ENCODE peak calls at places on chromosomes 4 and X, in four cellular contexts. One of them, this sample, is unnamed.

GRCh38 chrX:121802881-121803412 is 755.5 kb downstream of the GLUD2 start:
- DNase-seq in K562: no peak
- DNase-seq in H1: no peak
- DNase-seq in HCT116: no peak
- DNase-seq in this sample: no peak

GRCh38 chrX:67613366-67613765 is 69.5 kb downstream of the AR start:
- DNase-seq in K562: no peak
- DNase-seq in H1: no peak
- DNase-seq in HCT116: no peak
- DNase-seq in this sample: no peak

GRCh38 chr4:176814770-176815169 is 22.0 kb upstream of the VEGFC start:
- DNase-seq in K562: no peak
- DNase-seq in H1: no peak
- DNase-seq in HCT116: no peak
- DNase-seq in this sample: no peak

GRCh38 chrX:135893294-135893817 is at the start of the genes CT45A10 and SAGE1:
- DNase-seq in K562: peak; percentile 73
- DNase-seq in H1: no peak
- DNase-seq in HCT116: no peak
- DNase-seq in this sample: no peak

GRCh38 chrX:121084903-121085611 is 37.6 kb downstream of the GLUD2 start:
- DNase-seq in K562: peak; percentile 29
- DNase-seq in H1: no peak
- DNase-seq in HCT116: no peak
- DNase-seq in this sample: peak; percentile 42

GRCh38 chr4:151540728-151541437 is 131.9 kb downstream of the FHIP1A start:
- DNase-seq in K562: no peak
- DNase-seq in H1: no peak
- DNase-seq in HCT116: peak; percentile 59
- DNase-seq in this sample: no peak

GRCh38 chr4:172996571-172997216 is 171.9 kb upstream of the GALNT7 start:
- DNase-seq in K562: no peak
- DNase-seq in H1: no peak
- DNase-seq in HCT116: no peak
- DNase-seq in this sample: no peak

GRCh38 chr4:168449740-168450442 is 30.4 kb downstream of the DDX60L start:
- DNase-seq in K562: no peak
- DNase-seq in H1: no peak
- DNase-seq in HCT116: no peak
- DNase-seq in this sample: no peak

GRCh38 chr4:102787096-102787867 is 26.5 kb upstream of the MANBA start:
- DNase-seq in K562: no peak
- DNase-seq in H1: no peak
- DNase-seq in HCT116: peak; percentile 19
- DNase-seq in this sample: no peak

GRCh38 chrX:103361798-103362197 is 5.5 kb downstream of the TCEAL9 start:
- DNase-seq in K562: no peak
- DNase-seq in H1: no peak
- DNase-seq in HCT116: no peak
- DNase-seq in this sample: peak; percentile 65

GRCh38 chr4:4762909-4763814 is 96.3 kb upstream of the MSX1 start:
- DNase-seq in K562: no peak
- DNase-seq in H1: peak; percentile 63
- DNase-seq in HCT116: peak; percentile 98
- DNase-seq in this sample: no peak

GRCh38 chr4:65007841-65008439 is 598.7 kb upstream of the TECRL start:
- DNase-seq in K562: peak; percentile 25
- DNase-seq in H1: no peak
- DNase-seq in HCT116: peak; percentile 13
- DNase-seq in this sample: peak; percentile 47

GRCh38 chr4:111630705-111631104 is 514.5 kb upstream of the FAM241A start:
- DNase-seq in K562: no peak
- DNase-seq in H1: no peak
- DNase-seq in HCT116: peak; percentile 23
- DNase-seq in this sample: peak; percentile 7

GRCh38 chr4:111633663-111634266 is 511.5 kb upstream of the FAM241A start:
- DNase-seq in K562: no peak
- DNase-seq in H1: no peak
- DNase-seq in HCT116: no peak
- DNase-seq in this sample: no peak

GRCh38 chr4:111632752-111633151 is 512.5 kb upstream of the FAM241A start:
- DNase-seq in K562: no peak
- DNase-seq in H1: no peak
- DNase-seq in HCT116: no peak
- DNase-seq in this sample: no peak

GRCh38 chr4:111631157-111631999 is 513.9 kb upstream of the FAM241A start:
- DNase-seq in K562: no peak
- DNase-seq in H1: no peak
- DNase-seq in HCT116: peak; percentile 12
- DNase-seq in this sample: no peak

GRCh38 chr4:111628437-111628836 is 516.8 kb upstream of the FAM241A start:
- DNase-seq in K562: no peak
- DNase-seq in H1: no peak
- DNase-seq in HCT116: no peak
- DNase-seq in this sample: no peak
- TF ChIP-seq FOSL1 in K562: no peak
- TF ChIP-seq FOSL1 in H1: no peak
- TF ChIP-seq FOSL1 in HCT116: no peak
- TF ChIP-seq FOSL1 in this sample: no peak

GRCh38 chr4:147789596-147789995 is 57.7 kb downstream of the ARHGAP10 start:
- DNase-seq in K562: no peak
- DNase-seq in H1: no peak
- DNase-seq in HCT116: no peak
- DNase-seq in this sample: no peak

GRCh38 chr4:147788791-147789190 is 56.9 kb downstream of the ARHGAP10 start:
- DNase-seq in K562: no peak
- DNase-seq in H1: no peak
- DNase-seq in HCT116: no peak
- DNase-seq in this sample: no peak

GRCh38 chr4:147786531-147786930 is 54.6 kb downstream of the ARHGAP10 start:
- DNase-seq in K562: no peak
- DNase-seq in H1: no peak
- DNase-seq in HCT116: no peak
- DNase-seq in this sample: no peak

GRCh38 chr4:147786031-147786430 is 54.1 kb downstream of the ARHGAP10 start:
- DNase-seq in K562: no peak
- DNase-seq in H1: no peak
- DNase-seq in HCT116: no peak
- DNase-seq in this sample: no peak

GRCh38 chr4:147787204-147787603 is 55.3 kb downstream of the ARHGAP10 start:
- DNase-seq in K562: no peak
- DNase-seq in H1: no peak
- DNase-seq in HCT116: no peak
- DNase-seq in this sample: no peak
- TF ChIP-seq FOSL1 in K562: no peak
- TF ChIP-seq FOSL1 in H1: no peak
- TF ChIP-seq FOSL1 in HCT116: no peak
- TF ChIP-seq FOSL1 in this sample: no peak

GRCh38 chrX:11409957-11410356 is 116.7 kb downstream of the AMELX start:
- DNase-seq in K562: no peak
- DNase-seq in H1: no peak
- DNase-seq in HCT116: no peak
- DNase-seq in this sample: no peak

GRCh38 chrX:11414091-11414490 is 120.9 kb downstream of the AMELX start:
- DNase-seq in K562: no peak
- DNase-seq in H1: no peak
- DNase-seq in HCT116: no peak
- DNase-seq in this sample: no peak

GRCh38 chrX:11408783-11409182 is 115.6 kb downstream of the AMELX start:
- DNase-seq in K562: no peak
- DNase-seq in H1: no peak
- DNase-seq in HCT116: no peak
- DNase-seq in this sample: no peak

GRCh38 chrX:11416600-11416999 is 123.4 kb downstream of the AMELX start:
- DNase-seq in K562: no peak
- DNase-seq in H1: no peak
- DNase-seq in HCT116: no peak
- DNase-seq in this sample: no peak

DNA sequence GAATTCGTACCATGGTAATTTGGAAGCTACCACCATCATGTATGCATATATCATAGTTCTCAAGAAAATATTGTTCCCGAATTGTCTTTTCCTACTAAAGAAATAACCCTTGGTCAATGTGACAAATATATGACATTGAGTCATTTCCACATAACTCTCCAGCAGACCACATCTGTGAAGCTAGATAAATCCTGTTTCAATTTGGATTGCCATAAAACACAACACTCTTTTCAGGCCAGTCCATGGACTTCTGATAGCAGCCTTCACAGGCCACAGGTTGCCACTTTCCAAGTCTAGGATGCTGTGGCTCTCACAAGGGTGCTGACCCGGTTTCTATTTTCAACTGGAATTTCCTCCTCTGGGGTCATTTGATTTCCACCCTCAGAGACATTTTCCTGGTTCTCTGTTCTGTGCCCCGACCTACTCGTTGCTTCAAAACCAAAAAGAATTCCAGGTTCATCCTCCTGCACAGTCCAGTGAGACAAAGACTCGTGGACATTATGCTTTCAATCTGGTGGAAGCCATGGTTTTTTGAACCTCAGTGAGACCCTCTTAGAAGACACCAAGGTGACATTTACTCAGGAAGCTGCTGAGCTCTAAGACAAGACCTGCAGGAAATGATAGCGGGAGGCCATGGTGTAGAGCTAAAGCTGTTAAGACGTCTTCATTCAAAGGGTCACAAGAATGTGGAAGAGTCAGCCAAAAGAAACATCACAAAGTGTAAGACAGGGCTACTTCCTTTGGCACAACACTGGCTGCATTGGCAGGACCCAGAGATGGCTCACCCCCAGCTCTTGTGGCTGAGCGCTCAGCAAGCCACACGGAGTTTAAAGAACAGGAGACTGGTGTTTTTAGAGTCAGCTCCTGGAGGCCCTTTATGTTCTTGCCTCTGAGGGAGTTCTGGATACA is 119.8 kb downstream of the AMELX start:
- DNase-seq in K562: no peak
- DNase-seq in H1: no peak
- DNase-seq in HCT116: no peak
- DNase-seq in this sample: no peak
- TF ChIP-seq FOSL1 in K562: peak; percentile 68
- TF ChIP-seq FOSL1 in H1: no peak
- TF ChIP-seq FOSL1 in HCT116: no peak
- TF ChIP-seq FOSL1 in this sample: no peak

DNA sequence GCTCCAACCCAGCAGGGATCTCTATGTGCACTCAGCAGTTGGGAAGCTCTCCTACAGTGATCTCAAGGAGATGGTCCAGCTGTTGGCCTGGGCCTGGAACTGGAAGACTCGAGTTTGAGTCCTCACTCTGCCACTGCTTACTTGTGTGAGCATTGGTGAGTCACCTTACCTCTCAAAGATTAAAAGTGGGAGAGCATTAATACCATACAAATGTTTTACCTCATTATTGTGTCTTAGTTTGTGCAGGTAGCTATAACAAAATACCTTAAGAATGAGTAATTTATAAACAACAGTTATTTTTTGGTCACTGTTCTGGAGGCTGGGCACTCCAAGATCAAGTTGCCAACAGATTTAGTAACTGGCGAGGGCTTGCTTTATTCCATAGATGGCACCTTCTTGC is 21.4 kb upstream of the ZNF827 start:
- DNase-seq in K562: no peak
- DNase-seq in H1: no peak
- DNase-seq in HCT116: no peak
- DNase-seq in this sample: no peak
- TF ChIP-seq FOSL1 in K562: no peak
- TF ChIP-seq FOSL1 in H1: no peak
- TF ChIP-seq FOSL1 in HCT116: no peak
- TF ChIP-seq FOSL1 in this sample: no peak

DNA sequence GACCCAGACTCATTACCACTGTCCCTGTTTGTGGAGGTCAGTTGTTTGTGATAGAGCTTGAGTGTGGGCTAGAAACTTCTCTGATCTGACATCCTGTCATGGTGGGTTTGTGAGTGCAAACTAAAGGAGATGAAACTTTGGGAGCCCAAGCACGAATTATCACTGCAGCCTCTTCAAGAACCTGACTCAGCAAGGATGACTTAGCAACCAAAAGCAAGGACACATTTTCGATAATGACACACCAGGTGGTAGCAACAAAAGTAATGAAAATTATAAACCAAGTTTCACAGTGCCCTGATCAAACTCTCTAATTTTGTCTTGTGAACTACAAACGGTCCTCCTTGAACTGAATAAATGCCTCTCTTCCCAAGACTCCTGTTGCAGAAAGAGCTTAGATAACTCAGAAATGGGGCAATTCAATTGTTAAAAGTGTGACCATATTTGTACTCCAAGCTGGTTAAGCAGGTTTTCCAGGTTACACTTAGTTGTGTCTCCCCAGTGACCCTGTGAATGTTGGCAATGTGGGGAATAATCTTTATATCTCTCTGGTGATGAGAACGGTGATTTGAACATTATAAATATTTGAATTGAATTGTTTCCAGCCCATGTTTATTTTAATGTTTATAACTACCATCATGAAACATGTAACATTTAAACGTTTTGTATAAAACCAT is 52.6 kb upstream of the ATP8A1 start:
- DNase-seq in K562: no peak
- DNase-seq in H1: no peak
- DNase-seq in HCT116: no peak
- DNase-seq in this sample: no peak
- TF ChIP-seq FOSL1 in K562: no peak
- TF ChIP-seq FOSL1 in H1: no peak
- TF ChIP-seq FOSL1 in HCT116: no peak
- TF ChIP-seq FOSL1 in this sample: no peak

GRCh38 chr4:166594326-166594946 is 639.9 kb downstream of the SPOCK3 start:
- DNase-seq in K562: no peak
- DNase-seq in H1: peak; percentile 54
- DNase-seq in HCT116: peak; percentile 50
- DNase-seq in this sample: peak; percentile 29
- TF ChIP-seq FOSL1 in K562: no peak
- TF ChIP-seq FOSL1 in H1: no peak
- TF ChIP-seq FOSL1 in HCT116: no peak
- TF ChIP-seq FOSL1 in this sample: no peak

GRCh38 chrX:22952011-22952410 is 47.7 kb upstream of the DDX53 start:
- DNase-seq in K562: no peak
- DNase-seq in H1: no peak
- DNase-seq in HCT116: no peak
- DNase-seq in this sample: no peak
- TF ChIP-seq FOSL1 in K562: no peak
- TF ChIP-seq FOSL1 in H1: no peak
- TF ChIP-seq FOSL1 in HCT116: no peak
- TF ChIP-seq FOSL1 in this sample: no peak

GRCh38 chr4:19402666-19403065 is 849.0 kb upstream of the SLIT2 start:
- DNase-seq in K562: no peak
- DNase-seq in H1: no peak
- DNase-seq in HCT116: no peak
- DNase-seq in this sample: no peak
- TF ChIP-seq FOSL1 in K562: no peak
- TF ChIP-seq FOSL1 in H1: no peak
- TF ChIP-seq FOSL1 in HCT116: no peak
- TF ChIP-seq FOSL1 in this sample: no peak

GRCh38 chr4:2927016-2927695 is 36.0 kb downstream of the NOP14 start:
- DNase-seq in K562: no peak
- DNase-seq in H1: no peak
- DNase-seq in HCT116: no peak
- DNase-seq in this sample: no peak
- TF ChIP-seq FOSL1 in K562: no peak
- TF ChIP-seq FOSL1 in H1: no peak
- TF ChIP-seq FOSL1 in HCT116: no peak
- TF ChIP-seq FOSL1 in this sample: no peak